ENCODE peak calls at places on chromosomes 11 and 22, in nine cellular contexts. Z, K, F, B, N, L, A, D and H are unnamed samples.

GRCh38 chr11:117193130-117194020 is 5.8 kb upstream of the TAGLN start:
- DNase-seq in K (no peak), Z (no peak), D (no peak), N (no peak), F (no peak), A (no peak), L (no peak), B (no peak), H (no peak)

GRCh38 chr22:24175160-24175808 is 6.0 kb upstream of the SUSD2 start:
- DNase-seq in A (peak), F (no peak), K (peak), L (peak), B (peak), D (peak), Z (peak), N (peak), H (peak)

GRCh38 chr11:702731-703461 is 3.1 kb upstream of the EPS8L2 start:
- DNase-seq in F (no peak), N (no peak), L (peak), A (no peak), B (no peak), Z (no peak), D (peak), K (peak), H (peak)

GRCh38 chr11:22787565-22788162 is 41.9 kb downstream of the SVIP start:
- DNase-seq in D (peak), B (no peak), Z (peak), K (peak), A (peak), L (peak), N (no peak), F (peak), H (peak)

GRCh38 chr11:16790484-16791240 is 52.2 kb downstream of the C11orf58 start:
- DNase-seq in N (no peak), B (no peak), F (no peak), Z (no peak), A (no peak), D (no peak), K (no peak), L (no peak), H (no peak)

GRCh38 chr11:13942908-13943505 is 19.5 kb upstream of the SPON1 start:
- DNase-seq in K (peak), A (peak), D (no peak), F (no peak), L (no peak), B (no peak), N (no peak), Z (peak), H (peak)

GRCh38 chr11:131851951-131852350 is 481.5 kb downstream of the NTM start:
- DNase-seq in B (no peak), N (no peak), F (no peak), K (no peak), Z (no peak), D (peak), A (no peak), L (no peak), H (no peak)

GRCh38 chr11:17277024-17277584 is 565 bp downstream of the NUCB2 start:
- DNase-seq in F (no peak), A (peak), B (no peak), K (peak), N (peak), D (peak), Z (peak), L (no peak), H (peak)

GRCh38 chr11:125454047-125454446 is 42.0 kb downstream of the FEZ1 start:
- DNase-seq in N (no peak), D (no peak), K (no peak), L (peak), A (no peak), B (no peak), F (no peak), Z (no peak), H (no peak)

GRCh38 chr11:125433454-125434121 is 62.5 kb downstream of the FEZ1 start:
- DNase-seq in L (peak), F (no peak), B (no peak), A (peak), Z (peak), D (peak), K (peak), N (no peak), H (peak)

GRCh38 chr11:94424011-94424410 is 22.8 kb upstream of the GPR83 start:
- DNase-seq in N (no peak), B (no peak), F (no peak), A (peak), D (no peak), L (no peak), Z (no peak), K (peak), H (no peak)

GRCh38 chr11:109954534-109954933 is 138.7 kb upstream of the ZC3H12C start:
- DNase-seq in L (no peak), F (no peak), K (no peak), N (no peak), B (no peak), D (no peak), Z (no peak), A (no peak), H (no peak)

GRCh38 chr11:92861641-92862040 is 107.8 kb upstream of the MTNR1B start:
- DNase-seq in Z (no peak), D (no peak), F (no peak), B (no peak), A (no peak), K (no peak), N (no peak), L (no peak), H (no peak)

GRCh38 chr11:36684840-36685800 is 87.1 kb upstream of the RAG2 start:
- DNase-seq in D (no peak), N (peak), L (no peak), K (no peak), Z (no peak), B (no peak), F (no peak), A (no peak), H (no peak)